ENCODE peak calls at places on chromosomes 12 and 14, in five cellular contexts. One of them, this sample, is unnamed.

GRCh38 chr12:114879354-114879753 is 195.4 kb upstream of the TBX3 start:
- ATAC-seq in body of pancreas: no peak
- ATAC-seq in heart right ventricle: no peak
- ATAC-seq in pancreas: no peak
- ATAC-seq in PC-3: no peak
- ATAC-seq in this sample: no peak

GRCh38 chr12:45284096-45284901 is 68.4 kb downstream of the ANO6 start:
- ATAC-seq in body of pancreas: no peak
- ATAC-seq in heart right ventricle: no peak
- ATAC-seq in pancreas: no peak
- ATAC-seq in PC-3: peak
- ATAC-seq in this sample: no peak

GRCh38 chr14:94756310-94756709 is 13.6 kb downstream of the GSC start:
- ATAC-seq in pancreas: no peak
- ATAC-seq in PC-3: no peak
- ATAC-seq in body of pancreas: no peak
- ATAC-seq in heart right ventricle: no peak
- ATAC-seq in this sample: no peak

GRCh38 chr14:92520102-92520651 is 6.6 kb downstream of the RIN3 start:
- ATAC-seq in pancreas: peak
- ATAC-seq in heart right ventricle: peak
- ATAC-seq in body of pancreas: no peak
- ATAC-seq in PC-3: no peak
- ATAC-seq in this sample: no peak

GRCh38 chr12:120639771-120640721 is at the start of gene CABP1:
- ATAC-seq in PC-3: peak
- ATAC-seq in body of pancreas: peak
- ATAC-seq in heart right ventricle: peak
- ATAC-seq in pancreas: peak
- ATAC-seq in this sample: peak

GRCh38 chr14:56268653-56269052 is 150.4 kb downstream of the PELI2 start:
- ATAC-seq in PC-3: no peak
- ATAC-seq in body of pancreas: no peak
- ATAC-seq in pancreas: no peak
- ATAC-seq in heart right ventricle: no peak
- ATAC-seq in this sample: no peak

GRCh38 chr14:67784244-67784823 is 32.1 kb downstream of the ZFYVE26 start:
- ATAC-seq in body of pancreas: no peak
- ATAC-seq in PC-3: no peak
- ATAC-seq in pancreas: no peak
- ATAC-seq in heart right ventricle: no peak
- ATAC-seq in this sample: no peak

GRCh38 chr12:56713345-56713744 is 11.8 kb downstream of the NACA start:
- ATAC-seq in pancreas: no peak
- ATAC-seq in body of pancreas: no peak
- ATAC-seq in PC-3: no peak
- ATAC-seq in heart right ventricle: no peak
- ATAC-seq in this sample: no peak

GRCh38 chr14:88045705-88046104 is 40.8 kb downstream of the GPR65 start:
- ATAC-seq in pancreas: peak
- ATAC-seq in body of pancreas: no peak
- ATAC-seq in PC-3: no peak
- ATAC-seq in heart right ventricle: peak
- ATAC-seq in this sample: peak

GRCh38 chr14:55450987-55451386 is 10.6 kb upstream of the TBPL2 start:
- ATAC-seq in PC-3: no peak
- ATAC-seq in heart right ventricle: no peak
- ATAC-seq in pancreas: no peak
- ATAC-seq in body of pancreas: no peak
- ATAC-seq in this sample: no peak

GRCh38 chr12:42102720-42103119 is 42.0 kb downstream of the GXYLT1 start:
- ATAC-seq in PC-3: no peak
- ATAC-seq in pancreas: no peak
- ATAC-seq in body of pancreas: no peak
- ATAC-seq in heart right ventricle: no peak
- ATAC-seq in this sample: no peak

GRCh38 chr12:105262461-105263184 is 26.6 kb upstream of the APPL2 start:
- ATAC-seq in heart right ventricle: peak
- ATAC-seq in body of pancreas: no peak
- ATAC-seq in PC-3: no peak
- ATAC-seq in pancreas: no peak
- ATAC-seq in this sample: no peak

GRCh38 chr12:47178014-47178413 is 98.3 kb upstream of the AMIGO2 start:
- ATAC-seq in PC-3: no peak
- ATAC-seq in pancreas: no peak
- ATAC-seq in heart right ventricle: no peak
- ATAC-seq in body of pancreas: no peak
- ATAC-seq in this sample: no peak

GRCh38 chr12:19491863-19492262 is 52.6 kb downstream of the AEBP2 start:
- ATAC-seq in pancreas: no peak
- ATAC-seq in PC-3: peak
- ATAC-seq in heart right ventricle: no peak
- ATAC-seq in body of pancreas: no peak
- ATAC-seq in this sample: no peak

GRCh38 chr12:122291431-122291830 is 25.1 kb upstream of the VPS33A start:
- ATAC-seq in PC-3: no peak
- ATAC-seq in pancreas: no peak
- ATAC-seq in heart right ventricle: no peak
- ATAC-seq in body of pancreas: no peak
- ATAC-seq in this sample: no peak

GRCh38 chr12:18689781-18690180 is 48.0 kb downstream of the PLCZ1 start:
- ATAC-seq in PC-3: no peak
- ATAC-seq in pancreas: no peak
- ATAC-seq in heart right ventricle: no peak
- ATAC-seq in body of pancreas: no peak
- ATAC-seq in this sample: no peak

GRCh38 chr12:81598205-81598604 is 160.9 kb downstream of the PPFIA2 start:
- ATAC-seq in heart right ventricle: no peak
- ATAC-seq in pancreas: peak
- ATAC-seq in PC-3: no peak
- ATAC-seq in body of pancreas: no peak
- ATAC-seq in this sample: no peak

GRCh38 chr12:3216726-3217682 is 139.8 kb downstream of the TSPAN9 start:
- ATAC-seq in PC-3: no peak
- ATAC-seq in pancreas: peak
- ATAC-seq in body of pancreas: no peak
- ATAC-seq in heart right ventricle: peak
- ATAC-seq in this sample: no peak

DNA sequence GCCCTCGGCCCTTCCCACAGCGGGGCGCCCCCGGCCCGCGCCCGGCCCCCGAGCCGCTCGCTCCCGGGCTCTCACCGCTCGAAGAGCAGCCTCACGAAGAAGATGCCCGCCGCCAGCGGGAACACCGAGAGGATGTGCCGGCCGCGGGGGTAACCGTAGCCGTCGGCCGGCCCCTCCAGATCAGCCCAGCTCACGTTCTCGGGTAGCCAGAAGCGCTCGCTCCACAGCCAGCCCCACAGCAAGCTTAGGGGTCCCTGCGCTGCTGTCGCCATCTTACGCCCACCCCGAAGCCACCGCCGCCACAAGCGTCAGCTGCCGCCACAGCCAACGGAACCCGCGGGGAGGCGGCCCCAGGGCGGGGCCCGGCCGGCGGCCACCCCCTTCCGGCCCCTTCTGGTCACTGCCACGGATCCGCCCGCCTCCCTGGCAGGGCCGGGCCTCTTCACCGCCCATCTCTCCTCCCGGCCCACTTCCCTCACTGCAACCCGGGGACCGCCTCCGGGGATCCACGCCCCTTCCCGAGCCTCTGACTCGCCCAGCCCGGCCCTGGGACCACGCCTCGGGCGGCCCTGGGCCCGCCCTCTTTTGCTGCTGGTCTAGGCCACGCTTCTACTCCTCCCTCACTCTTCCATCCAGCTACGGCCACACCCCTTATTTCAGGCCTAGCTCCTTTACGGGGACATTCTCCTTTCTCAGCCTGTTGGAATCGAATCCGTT is at the start of gene CERS5:
- ATAC-seq in PC-3: peak
- ATAC-seq in body of pancreas: peak
- ATAC-seq in pancreas: peak
- ATAC-seq in heart right ventricle: peak
- ATAC-seq in this sample: peak
- TF ChIP-seq CTCF in PC-3: no peak
- TF ChIP-seq CTCF in body of pancreas: no peak
- TF ChIP-seq CTCF in pancreas: peak
- TF ChIP-seq CTCF in heart right ventricle: no peak
- TF ChIP-seq CTCF in this sample: peak

DNA sequence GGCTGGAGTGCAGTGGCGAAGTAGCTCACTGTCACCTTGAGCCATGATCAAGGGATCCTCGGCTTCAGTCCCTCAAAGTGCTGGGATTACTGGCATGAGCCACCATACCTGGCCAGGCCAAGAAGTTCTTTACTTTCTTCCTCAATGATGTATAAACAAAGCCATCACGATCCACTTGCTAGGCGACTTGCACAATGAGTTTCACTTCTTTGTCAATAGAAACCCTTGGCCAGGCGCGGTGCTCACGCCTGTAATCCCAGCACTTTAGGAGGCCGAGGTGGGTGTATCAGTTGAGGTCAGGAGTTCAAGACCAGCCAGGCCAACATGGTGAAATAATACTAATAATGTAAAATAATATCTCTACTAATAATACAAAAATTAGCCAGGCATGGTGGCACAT is 14.4 kb upstream of the SPSB2 start:
- ATAC-seq in PC-3: no peak
- ATAC-seq in heart right ventricle: no peak
- ATAC-seq in pancreas: no peak
- ATAC-seq in body of pancreas: no peak
- ATAC-seq in this sample: no peak
- H3K4me3 ChIP-seq in PC-3: no peak
- H3K4me3 ChIP-seq in heart right ventricle: no peak
- H3K4me3 ChIP-seq in pancreas: no peak
- H3K4me3 ChIP-seq in body of pancreas: no peak
- H3K4me3 ChIP-seq in this sample: no peak

GRCh38 chr14:104729835-104730181 is 5.8 kb downstream of the ADSS1 start:
- ATAC-seq in PC-3: no peak
- ATAC-seq in heart right ventricle: no peak
- ATAC-seq in pancreas: no peak
- ATAC-seq in body of pancreas: no peak
- ATAC-seq in this sample: no peak

GRCh38 chr14:104731925-104732294 is 7.9 kb downstream of the ADSS1 start:
- ATAC-seq in PC-3: no peak
- ATAC-seq in pancreas: no peak
- ATAC-seq in heart right ventricle: no peak
- ATAC-seq in body of pancreas: no peak
- ATAC-seq in this sample: no peak

GRCh38 chr14:104732355-104732804 is 8.4 kb downstream of the ADSS1 start:
- ATAC-seq in pancreas: peak
- ATAC-seq in body of pancreas: peak
- ATAC-seq in PC-3: peak
- ATAC-seq in heart right ventricle: peak
- ATAC-seq in this sample: peak

GRCh38 chr14:104730504-104730903 is 6.5 kb downstream of the ADSS1 start:
- ATAC-seq in heart right ventricle: no peak
- ATAC-seq in pancreas: no peak
- ATAC-seq in body of pancreas: no peak
- ATAC-seq in PC-3: no peak
- ATAC-seq in this sample: no peak

GRCh38 chr14:104731249-104731924 is 7.4 kb downstream of the ADSS1 start:
- ATAC-seq in body of pancreas: no peak
- ATAC-seq in pancreas: no peak
- ATAC-seq in PC-3: peak
- ATAC-seq in heart right ventricle: no peak
- ATAC-seq in this sample: no peak
- TF ChIP-seq CTCF in body of pancreas: no peak
- TF ChIP-seq CTCF in pancreas: no peak
- TF ChIP-seq CTCF in PC-3: peak
- TF ChIP-seq CTCF in heart right ventricle: no peak
- TF ChIP-seq CTCF in this sample: no peak

DNA sequence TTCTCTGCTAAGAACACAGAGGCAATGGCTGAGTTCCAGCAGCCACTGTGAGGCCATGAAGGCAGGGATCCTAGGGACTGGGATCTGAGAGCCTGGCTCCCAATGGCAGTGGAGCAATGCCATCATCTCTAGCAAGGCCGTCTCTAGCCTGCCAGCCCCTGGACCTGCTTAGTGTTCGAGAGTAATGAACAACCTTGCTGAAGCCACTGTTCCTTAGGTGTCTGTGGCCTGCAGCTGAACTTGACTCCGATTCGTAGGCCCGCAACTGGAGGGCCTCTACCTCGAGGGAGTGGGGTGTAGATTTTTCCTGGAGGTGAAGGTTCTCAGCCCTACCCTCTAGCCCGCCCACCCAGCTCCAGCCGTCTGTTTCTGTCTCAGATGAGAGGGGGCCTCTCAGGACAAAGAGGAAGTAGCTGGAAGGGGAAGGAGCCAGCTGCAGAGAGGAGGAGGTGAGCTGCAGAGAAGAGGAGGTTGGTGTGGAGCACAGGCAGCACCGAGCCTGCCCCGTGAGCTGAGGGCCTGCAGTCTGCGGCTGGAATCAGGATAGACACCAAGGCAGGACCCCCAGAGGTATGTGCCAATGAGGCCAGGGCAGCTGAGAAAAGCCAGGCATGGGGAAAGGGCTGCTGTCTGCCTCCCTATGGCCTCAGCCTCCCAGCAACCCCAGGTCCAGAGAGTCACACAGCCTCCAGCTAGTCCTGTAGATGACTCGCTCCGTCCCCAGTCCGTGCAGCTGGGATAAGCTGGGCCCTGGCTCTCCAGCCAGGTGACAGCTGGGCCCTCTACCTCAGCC is at the start of gene PLD4:
- ATAC-seq in body of pancreas: no peak
- ATAC-seq in heart right ventricle: no peak
- ATAC-seq in pancreas: no peak
- ATAC-seq in PC-3: peak
- ATAC-seq in this sample: no peak
- H3K4me3 ChIP-seq in body of pancreas: no peak
- H3K4me3 ChIP-seq in heart right ventricle: no peak
- H3K4me3 ChIP-seq in pancreas: no peak
- H3K4me3 ChIP-seq in PC-3: no peak
- H3K4me3 ChIP-seq in this sample: no peak

This sample was measured in gastroesophageal sphincter.